ENCODE peak calls at places on chromosomes 7 and 10, in ten cellular contexts. One of them, this sample, is unnamed.
A peak's percentile ranks its signal among the peaks of the same experiment; 100 is the strongest.

GRCh38 chr7:6130007-6130587 is 98.9 kb downstream of the ANKRD61 start:
- DNase-seq in T-cell: no peak
- DNase-seq in activated CD4-positive, alpha-beta T cell treated with anti-CD3 and anti-CD28 coated beads for 24 hours: no peak
- DNase-seq in activated T-cell treated with anti-CD3 and anti-CD28 coated beads for 1 hour: no peak
- DNase-seq in left ventricle myocardium superior: no peak
- DNase-seq in HAP-1: no peak
- DNase-seq in Right ventricle myocardium superior: no peak
- DNase-seq in NCI-H1092 treated with DMSO at 0.1 percent for 48 hours: no peak
- DNase-seq in AG20443: no peak
- DNase-seq in HEK293T: no peak
- DNase-seq in this sample: no peak

GRCh38 chr7:159067870-159068787 is 76.5 kb downstream of the VIPR2 start:
- DNase-seq in T-cell: no peak
- DNase-seq in activated CD4-positive, alpha-beta T cell treated with anti-CD3 and anti-CD28 coated beads for 24 hours: no peak
- DNase-seq in activated T-cell treated with anti-CD3 and anti-CD28 coated beads for 1 hour: no peak
- DNase-seq in left ventricle myocardium superior: peak; percentile 89
- DNase-seq in HAP-1: no peak
- DNase-seq in Right ventricle myocardium superior: peak; percentile 92
- DNase-seq in NCI-H1092 treated with DMSO at 0.1 percent for 48 hours: no peak
- DNase-seq in AG20443: peak; percentile 50
- DNase-seq in HEK293T: no peak
- DNase-seq in this sample: no peak

GRCh38 chr7:102132209-102132752 is 154.4 kb upstream of the SH2B2 start:
- DNase-seq in T-cell: no peak
- DNase-seq in activated CD4-positive, alpha-beta T cell treated with anti-CD3 and anti-CD28 coated beads for 24 hours: no peak
- DNase-seq in activated T-cell treated with anti-CD3 and anti-CD28 coated beads for 1 hour: no peak
- DNase-seq in left ventricle myocardium superior: no peak
- DNase-seq in HAP-1: no peak
- DNase-seq in Right ventricle myocardium superior: no peak
- DNase-seq in NCI-H1092 treated with DMSO at 0.1 percent for 48 hours: no peak
- DNase-seq in AG20443: no peak
- DNase-seq in HEK293T: no peak
- DNase-seq in this sample: no peak

GRCh38 chr10:42928064-42928463 is 145.5 kb downstream of the BMS1 start:
- DNase-seq in T-cell: no peak
- DNase-seq in activated CD4-positive, alpha-beta T cell treated with anti-CD3 and anti-CD28 coated beads for 24 hours: no peak
- DNase-seq in activated T-cell treated with anti-CD3 and anti-CD28 coated beads for 1 hour: no peak
- DNase-seq in left ventricle myocardium superior: no peak
- DNase-seq in HAP-1: no peak
- DNase-seq in Right ventricle myocardium superior: no peak
- DNase-seq in NCI-H1092 treated with DMSO at 0.1 percent for 48 hours: no peak
- DNase-seq in AG20443: peak; percentile 5
- DNase-seq in HEK293T: no peak
- DNase-seq in this sample: no peak

GRCh38 chr7:131642429-131642828 is 86.0 kb upstream of the PODXL start:
- DNase-seq in T-cell: no peak
- DNase-seq in activated CD4-positive, alpha-beta T cell treated with anti-CD3 and anti-CD28 coated beads for 24 hours: no peak
- DNase-seq in activated T-cell treated with anti-CD3 and anti-CD28 coated beads for 1 hour: no peak
- DNase-seq in left ventricle myocardium superior: no peak
- DNase-seq in HAP-1: no peak
- DNase-seq in Right ventricle myocardium superior: no peak
- DNase-seq in NCI-H1092 treated with DMSO at 0.1 percent for 48 hours: no peak
- DNase-seq in AG20443: peak; percentile 54
- DNase-seq in HEK293T: no peak
- DNase-seq in this sample: peak; percentile 62

GRCh38 chr10:97234403-97234802 is 48.6 kb upstream of the SLIT1 start:
- DNase-seq in T-cell: no peak
- DNase-seq in activated CD4-positive, alpha-beta T cell treated with anti-CD3 and anti-CD28 coated beads for 24 hours: no peak
- DNase-seq in activated T-cell treated with anti-CD3 and anti-CD28 coated beads for 1 hour: no peak
- DNase-seq in left ventricle myocardium superior: no peak
- DNase-seq in HAP-1: peak; percentile 23
- DNase-seq in Right ventricle myocardium superior: no peak
- DNase-seq in NCI-H1092 treated with DMSO at 0.1 percent for 48 hours: peak; percentile 29
- DNase-seq in AG20443: peak; percentile 50
- DNase-seq in HEK293T: peak; percentile 60
- DNase-seq in this sample: peak; percentile 63

GRCh38 chr7:44973610-44974401 is 5.0 kb downstream of the MYO1G start:
- DNase-seq in T-cell: peak; percentile 55
- DNase-seq in activated CD4-positive, alpha-beta T cell treated with anti-CD3 and anti-CD28 coated beads for 24 hours: no peak
- DNase-seq in activated T-cell treated with anti-CD3 and anti-CD28 coated beads for 1 hour: peak; percentile 60
- DNase-seq in left ventricle myocardium superior: peak; percentile 75
- DNase-seq in HAP-1: no peak
- DNase-seq in Right ventricle myocardium superior: peak; percentile 70
- DNase-seq in NCI-H1092 treated with DMSO at 0.1 percent for 48 hours: peak; percentile 11
- DNase-seq in AG20443: peak; percentile 72
- DNase-seq in HEK293T: peak; percentile 61
- DNase-seq in this sample: peak; percentile 50

GRCh38 chr7:125605241-125605640 is 675.6 kb upstream of the POT1 start:
- DNase-seq in T-cell: no peak
- DNase-seq in activated CD4-positive, alpha-beta T cell treated with anti-CD3 and anti-CD28 coated beads for 24 hours: no peak
- DNase-seq in activated T-cell treated with anti-CD3 and anti-CD28 coated beads for 1 hour: no peak
- DNase-seq in left ventricle myocardium superior: no peak
- DNase-seq in HAP-1: no peak
- DNase-seq in Right ventricle myocardium superior: no peak
- DNase-seq in NCI-H1092 treated with DMSO at 0.1 percent for 48 hours: no peak
- DNase-seq in AG20443: no peak
- DNase-seq in HEK293T: no peak
- DNase-seq in this sample: no peak

GRCh38 chr10:48390933-48391845 is 84.7 kb downstream of the MAPK8 start:
- DNase-seq in T-cell: no peak
- DNase-seq in activated CD4-positive, alpha-beta T cell treated with anti-CD3 and anti-CD28 coated beads for 24 hours: no peak
- DNase-seq in activated T-cell treated with anti-CD3 and anti-CD28 coated beads for 1 hour: no peak
- DNase-seq in left ventricle myocardium superior: no peak
- DNase-seq in HAP-1: no peak
- DNase-seq in Right ventricle myocardium superior: no peak
- DNase-seq in NCI-H1092 treated with DMSO at 0.1 percent for 48 hours: no peak
- DNase-seq in AG20443: no peak
- DNase-seq in HEK293T: no peak
- DNase-seq in this sample: peak; percentile 71

GRCh38 chr10:129939416-129940275 is 24.4 kb downstream of the EBF3 start:
- DNase-seq in T-cell: no peak
- DNase-seq in activated CD4-positive, alpha-beta T cell treated with anti-CD3 and anti-CD28 coated beads for 24 hours: no peak
- DNase-seq in activated T-cell treated with anti-CD3 and anti-CD28 coated beads for 1 hour: no peak
- DNase-seq in left ventricle myocardium superior: no peak
- DNase-seq in HAP-1: no peak
- DNase-seq in Right ventricle myocardium superior: peak; percentile 11
- DNase-seq in NCI-H1092 treated with DMSO at 0.1 percent for 48 hours: no peak
- DNase-seq in AG20443: no peak
- DNase-seq in HEK293T: no peak
- DNase-seq in this sample: no peak

GRCh38 chr10:116000151-116000550 is 272.9 kb downstream of the GFRA1 start:
- DNase-seq in T-cell: no peak
- DNase-seq in activated CD4-positive, alpha-beta T cell treated with anti-CD3 and anti-CD28 coated beads for 24 hours: no peak
- DNase-seq in activated T-cell treated with anti-CD3 and anti-CD28 coated beads for 1 hour: no peak
- DNase-seq in left ventricle myocardium superior: no peak
- DNase-seq in HAP-1: no peak
- DNase-seq in Right ventricle myocardium superior: no peak
- DNase-seq in NCI-H1092 treated with DMSO at 0.1 percent for 48 hours: no peak
- DNase-seq in AG20443: no peak
- DNase-seq in HEK293T: no peak
- DNase-seq in this sample: no peak

GRCh38 chr10:129694184-129694583 is 227.1 kb downstream of the MGMT start:
- DNase-seq in T-cell: no peak
- DNase-seq in activated CD4-positive, alpha-beta T cell treated with anti-CD3 and anti-CD28 coated beads for 24 hours: no peak
- DNase-seq in activated T-cell treated with anti-CD3 and anti-CD28 coated beads for 1 hour: no peak
- DNase-seq in left ventricle myocardium superior: no peak
- DNase-seq in HAP-1: no peak
- DNase-seq in Right ventricle myocardium superior: no peak
- DNase-seq in NCI-H1092 treated with DMSO at 0.1 percent for 48 hours: no peak
- DNase-seq in AG20443: no peak
- DNase-seq in HEK293T: no peak
- DNase-seq in this sample: no peak

GRCh38 chr10:100508691-100509150 is 10.9 kb downstream of the SEC31B start:
- DNase-seq in T-cell: peak; percentile 31
- DNase-seq in activated CD4-positive, alpha-beta T cell treated with anti-CD3 and anti-CD28 coated beads for 24 hours: peak; percentile 19
- DNase-seq in activated T-cell treated with anti-CD3 and anti-CD28 coated beads for 1 hour: no peak
- DNase-seq in left ventricle myocardium superior: no peak
- DNase-seq in HAP-1: peak; percentile 64
- DNase-seq in Right ventricle myocardium superior: no peak
- DNase-seq in NCI-H1092 treated with DMSO at 0.1 percent for 48 hours: peak; percentile 26
- DNase-seq in AG20443: peak; percentile 66
- DNase-seq in HEK293T: peak; percentile 74
- DNase-seq in this sample: peak; percentile 76

GRCh38 chr10:72334832-72335393 is 19.8 kb downstream of the DNAJB12 start:
- DNase-seq in T-cell: peak; percentile 90
- DNase-seq in activated CD4-positive, alpha-beta T cell treated with anti-CD3 and anti-CD28 coated beads for 24 hours: peak; percentile 70
- DNase-seq in activated T-cell treated with anti-CD3 and anti-CD28 coated beads for 1 hour: peak; percentile 60
- DNase-seq in left ventricle myocardium superior: peak; percentile 89
- DNase-seq in HAP-1: no peak
- DNase-seq in Right ventricle myocardium superior: peak; percentile 92
- DNase-seq in NCI-H1092 treated with DMSO at 0.1 percent for 48 hours: peak; percentile 57
- DNase-seq in AG20443: peak; percentile 19
- DNase-seq in HEK293T: no peak
- DNase-seq in this sample: no peak

GRCh38 chr10:20682782-20683181 is 214.3 kb downstream of the NEBL start:
- DNase-seq in T-cell: no peak
- DNase-seq in activated CD4-positive, alpha-beta T cell treated with anti-CD3 and anti-CD28 coated beads for 24 hours: no peak
- DNase-seq in activated T-cell treated with anti-CD3 and anti-CD28 coated beads for 1 hour: no peak
- DNase-seq in left ventricle myocardium superior: no peak
- DNase-seq in HAP-1: no peak
- DNase-seq in Right ventricle myocardium superior: no peak
- DNase-seq in NCI-H1092 treated with DMSO at 0.1 percent for 48 hours: no peak
- DNase-seq in AG20443: no peak
- DNase-seq in HEK293T: no peak
- DNase-seq in this sample: no peak

GRCh38 chr7:41732279-41733062 is 29.6 kb upstream of the INHBA start:
- DNase-seq in T-cell: no peak
- DNase-seq in activated CD4-positive, alpha-beta T cell treated with anti-CD3 and anti-CD28 coated beads for 24 hours: no peak
- DNase-seq in activated T-cell treated with anti-CD3 and anti-CD28 coated beads for 1 hour: no peak
- DNase-seq in left ventricle myocardium superior: no peak
- DNase-seq in HAP-1: peak; percentile 19
- DNase-seq in Right ventricle myocardium superior: no peak
- DNase-seq in NCI-H1092 treated with DMSO at 0.1 percent for 48 hours: no peak
- DNase-seq in AG20443: no peak
- DNase-seq in HEK293T: no peak
- DNase-seq in this sample: peak; percentile 22

GRCh38 chr10:61286695-61287094 is 166.5 kb downstream of the TMEM26 start:
- DNase-seq in T-cell: no peak
- DNase-seq in activated CD4-positive, alpha-beta T cell treated with anti-CD3 and anti-CD28 coated beads for 24 hours: no peak
- DNase-seq in activated T-cell treated with anti-CD3 and anti-CD28 coated beads for 1 hour: no peak
- DNase-seq in left ventricle myocardium superior: no peak
- DNase-seq in HAP-1: no peak
- DNase-seq in Right ventricle myocardium superior: no peak
- DNase-seq in NCI-H1092 treated with DMSO at 0.1 percent for 48 hours: no peak
- DNase-seq in AG20443: no peak
- DNase-seq in HEK293T: no peak
- DNase-seq in this sample: no peak

GRCh38 chr10:119655566-119656001 is 4.4 kb downstream of the BAG3 start:
- DNase-seq in T-cell: peak; percentile 31
- DNase-seq in activated CD4-positive, alpha-beta T cell treated with anti-CD3 and anti-CD28 coated beads for 24 hours: peak; percentile 39
- DNase-seq in activated T-cell treated with anti-CD3 and anti-CD28 coated beads for 1 hour: peak; percentile 30
- DNase-seq in left ventricle myocardium superior: peak; percentile 67
- DNase-seq in HAP-1: no peak
- DNase-seq in Right ventricle myocardium superior: peak; percentile 67
- DNase-seq in NCI-H1092 treated with DMSO at 0.1 percent for 48 hours: no peak
- DNase-seq in AG20443: peak; percentile 70
- DNase-seq in HEK293T: no peak
- DNase-seq in this sample: peak; percentile 61

GRCh38 chr10:50874723-50875122 is 10.7 kb downstream of the A1CF start:
- DNase-seq in T-cell: no peak
- DNase-seq in activated CD4-positive, alpha-beta T cell treated with anti-CD3 and anti-CD28 coated beads for 24 hours: no peak
- DNase-seq in activated T-cell treated with anti-CD3 and anti-CD28 coated beads for 1 hour: no peak
- DNase-seq in left ventricle myocardium superior: no peak
- DNase-seq in HAP-1: no peak
- DNase-seq in Right ventricle myocardium superior: no peak
- DNase-seq in NCI-H1092 treated with DMSO at 0.1 percent for 48 hours: no peak
- DNase-seq in AG20443: no peak
- DNase-seq in HEK293T: no peak
- DNase-seq in this sample: no peak

GRCh38 chr10:97517096-97517750 is 18.5 kb downstream of the UBTD1 start:
- DNase-seq in T-cell: no peak
- DNase-seq in activated CD4-positive, alpha-beta T cell treated with anti-CD3 and anti-CD28 coated beads for 24 hours: no peak
- DNase-seq in activated T-cell treated with anti-CD3 and anti-CD28 coated beads for 1 hour: no peak
- DNase-seq in left ventricle myocardium superior: no peak
- DNase-seq in HAP-1: no peak
- DNase-seq in Right ventricle myocardium superior: no peak
- DNase-seq in NCI-H1092 treated with DMSO at 0.1 percent for 48 hours: no peak
- DNase-seq in AG20443: no peak
- DNase-seq in HEK293T: no peak
- DNase-seq in this sample: no peak

GRCh38 chr10:70381491-70382421 is 669 bp downstream of the LRRC20 start:
- DNase-seq in T-cell: peak; percentile 31
- DNase-seq in activated CD4-positive, alpha-beta T cell treated with anti-CD3 and anti-CD28 coated beads for 24 hours: peak; percentile 28
- DNase-seq in activated T-cell treated with anti-CD3 and anti-CD28 coated beads for 1 hour: no peak
- DNase-seq in left ventricle myocardium superior: peak; percentile 81
- DNase-seq in HAP-1: peak; percentile 29
- DNase-seq in Right ventricle myocardium superior: peak; percentile 74
- DNase-seq in NCI-H1092 treated with DMSO at 0.1 percent for 48 hours: peak; percentile 53
- DNase-seq in AG20443: peak; percentile 59
- DNase-seq in HEK293T: peak; percentile 16
- DNase-seq in this sample: peak; percentile 77

GRCh38 chr7:111374027-111374426 is 188.3 kb downstream of the IMMP2L start:
- DNase-seq in T-cell: no peak
- DNase-seq in activated CD4-positive, alpha-beta T cell treated with anti-CD3 and anti-CD28 coated beads for 24 hours: no peak
- DNase-seq in activated T-cell treated with anti-CD3 and anti-CD28 coated beads for 1 hour: no peak
- DNase-seq in left ventricle myocardium superior: no peak
- DNase-seq in HAP-1: no peak
- DNase-seq in Right ventricle myocardium superior: no peak
- DNase-seq in NCI-H1092 treated with DMSO at 0.1 percent for 48 hours: no peak
- DNase-seq in AG20443: no peak
- DNase-seq in HEK293T: no peak
- DNase-seq in this sample: no peak

GRCh38 chr7:111528331-111528730 is 34.0 kb downstream of the IMMP2L start:
- DNase-seq in T-cell: no peak
- DNase-seq in activated CD4-positive, alpha-beta T cell treated with anti-CD3 and anti-CD28 coated beads for 24 hours: no peak
- DNase-seq in activated T-cell treated with anti-CD3 and anti-CD28 coated beads for 1 hour: no peak
- DNase-seq in left ventricle myocardium superior: no peak
- DNase-seq in HAP-1: no peak
- DNase-seq in Right ventricle myocardium superior: no peak
- DNase-seq in NCI-H1092 treated with DMSO at 0.1 percent for 48 hours: no peak
- DNase-seq in AG20443: no peak
- DNase-seq in HEK293T: no peak
- DNase-seq in this sample: no peak